ENCODE peak calls at places on chromosomes 2 and 18, in four cellular contexts. J is HL-60, B is neural crest cell, O is HFFc6. N is an unnamed sample.

GRCh38 chr2:196925445-196925767 is 1.1 kb downstream of the PGAP1 start:
- DNase-seq in J (no peak), B (no peak), O (peak), N (no peak)

GRCh38 chr2:36352024-36352398 is 3.6 kb upstream of the CRIM1 start:
- DNase-seq in J (peak), B (no peak), O (peak), N (peak)

GRCh38 chr18:12657849-12658829 is at the start of gene SPIRE1:
- DNase-seq in O (peak), B (peak), J (peak), N (peak)

GRCh38 chr2:45950606-45951005 is 299.1 kb downstream of the PRKCE start:
- DNase-seq in B (no peak), J (no peak), O (no peak), N (no peak)

GRCh38 chr2:218895326-218895725 is 14.7 kb downstream of the WNT10A start:
- DNase-seq in B (no peak), J (no peak), O (no peak), N (no peak)

GRCh38 chr2:230684222-230685164 is 28.1 kb upstream of the CAB39 start:
- DNase-seq in O (peak), J (no peak), B (no peak), N (no peak)

GRCh38 chr2:64797881-64798590 is 144.3 kb upstream of the SERTAD2 start:
- DNase-seq in J (no peak), B (no peak), O (no peak), N (peak)

GRCh38 chr2:182866461-182867369 is at the start of gene FRZB:
- DNase-seq in J (no peak), B (peak), O (peak), N (peak)

GRCh38 chr2:226802573-226802972 is 3.0 kb upstream of the IRS1 start:
- DNase-seq in J (peak), O (peak), B (no peak), N (peak)

GRCh38 chr2:156908825-156909224 is 348.7 kb upstream of the GALNT5 start:
- DNase-seq in B (no peak), O (peak), J (no peak), N (peak)

GRCh38 chr2:150663143-150663542 is 175.7 kb upstream of the RND3 start:
- DNase-seq in O (peak), B (no peak), J (no peak), N (peak)

GRCh38 chr2:81786809-81787208 is 1482.3 kb upstream of the LRRTM1 start:
- DNase-seq in O (no peak), B (no peak), J (no peak), N (no peak)

GRCh38 chr2:238940806-238941205 is 92.9 kb downstream of the TWIST2 start:
- DNase-seq in B (no peak), J (no peak), O (no peak), N (no peak)

GRCh38 chr2:86068098-86069047 is 37.3 kb downstream of the POLR1A start:
- DNase-seq in B (no peak), J (no peak), O (peak), N (peak)

GRCh38 chr2:86070868-86071267 is 34.8 kb downstream of the POLR1A start:
- DNase-seq in J (no peak), O (no peak), B (no peak), N (no peak)

GRCh38 chr2:86069783-86070339 is 35.8 kb downstream of the POLR1A start:
- DNase-seq in B (no peak), J (no peak), O (no peak), N (no peak)

GRCh38 chr2:86066915-86067314 is 38.8 kb downstream of the POLR1A start:
- DNase-seq in O (no peak), B (no peak), J (no peak), N (no peak)

GRCh38 chr2:86069091-86069685 is 36.5 kb downstream of the POLR1A start:
- DNase-seq in J (no peak), O (no peak), B (no peak), N (peak)
- TF ChIP-seq CTCF in J (no peak), O (no peak), B (no peak), N (peak)

GRCh38 chr2:240603846-240604245 is 17.3 kb downstream of the CAPN10 start:
- DNase-seq in B (no peak), O (no peak), J (no peak), N (no peak)
- TF ChIP-seq CTCF in B (no peak), O (no peak), J (no peak), N (no peak)

GRCh38 chr18:66752733-66753132 is 148.8 kb upstream of the CDH19 start:
- DNase-seq in J (no peak), B (no peak), O (no peak), N (no peak)

GRCh38 chr18:66749475-66750035 is 145.7 kb upstream of the CDH19 start:
- DNase-seq in O (no peak), B (no peak), J (no peak), N (peak)

GRCh38 chr18:66754335-66754734 is 150.4 kb upstream of the CDH19 start:
- DNase-seq in J (no peak), B (no peak), O (no peak), N (no peak)

DNA sequence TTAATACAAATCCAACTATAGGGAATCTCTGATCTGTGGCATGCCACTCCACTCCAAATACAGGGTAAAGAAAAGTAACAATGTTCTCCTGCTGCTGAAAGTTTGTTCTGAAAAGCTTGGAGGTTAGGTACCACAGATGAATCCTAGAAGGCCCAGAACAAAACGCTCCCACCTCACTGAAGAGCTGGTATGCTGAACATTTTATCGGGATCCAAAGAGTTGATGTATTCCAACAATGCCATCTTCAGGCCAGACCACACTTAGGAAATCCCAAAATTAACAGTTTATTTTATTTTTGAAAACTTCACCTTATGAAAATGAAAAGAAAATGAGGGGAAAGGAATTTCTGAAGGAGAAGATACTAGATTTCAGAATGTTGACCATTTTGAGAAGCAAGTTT is 145.1 kb upstream of the CDH19 start:
- DNase-seq in B (no peak), J (no peak), O (no peak), N (no peak)
- TF ChIP-seq CTCF in B (peak), J (no peak), O (no peak), N (no peak)

GRCh38 chr2:236242057-236242495 is 22.1 kb downstream of the ASB18 start:
- DNase-seq in B (no peak), O (no peak), J (no peak), N (no peak)
- TF ChIP-seq CTCF in B (no peak), O (no peak), J (no peak), N (no peak)

N was measured in fibroblast of lung.